ENCODE peak calls at places on chromosomes 1 and 21, in five cellular contexts. E, R, L, T and D are unnamed samples.

GRCh38 chr1:18707696-18708257 is 77.1 kb downstream of the PAX7 start:
- DNase-seq in R (no peak), L (no peak), T (no peak), E (no peak), D (no peak)

GRCh38 chr1:98420376-98421097 is 241.0 kb upstream of the SNX7 start:
- DNase-seq in E (peak; percentile 50), L (no peak), T (no peak), R (no peak), D (no peak)

GRCh38 chr1:50516056-50516455 is 92.8 kb upstream of the DMRTA2 start:
- DNase-seq in E (peak; percentile 2), R (no peak), L (no peak), T (no peak), D (no peak)

GRCh38 chr1:12549106-12549459 is 68.9 kb downstream of the DHRS3 start:
- DNase-seq in R (no peak), E (no peak), T (no peak), L (peak; percentile 88), D (peak; percentile 50)

GRCh38 chr1:208201241-208201640 is 42.9 kb downstream of the PLXNA2 start:
- DNase-seq in L (no peak), R (peak; percentile 72), E (peak; percentile 91), T (no peak), D (peak; percentile 74)

GRCh38 chr1:246519514-246519913 is 12.4 kb upstream of the SMYD3 start:
- DNase-seq in R (no peak), L (no peak), T (no peak), E (no peak), D (no peak)

GRCh38 chr1:153572569-153573015 is 6.9 kb upstream of the S100A2 start:
- DNase-seq in E (peak; percentile 82), R (peak; percentile 72), L (no peak), T (peak; percentile 43), D (peak; percentile 78)

GRCh38 chr1:76940586-76941335 is 73.5 kb downstream of the ST6GALNAC5 start:
- DNase-seq in R (no peak), T (no peak), E (no peak), L (no peak), D (no peak)

GRCh38 chr1:168636200-168636599 is 59.8 kb downstream of the XCL1 start:
- DNase-seq in R (no peak), L (no peak), T (no peak), E (no peak), D (no peak)

GRCh38 chr1:51620470-51620869 is 3.6 kb downstream of the OSBPL9 start:
- DNase-seq in E (no peak), L (no peak), T (no peak), R (peak; percentile 42), D (no peak)

GRCh38 chr1:73886721-73887120 is 311.3 kb downstream of the LRRIQ3 start:
- DNase-seq in L (no peak), R (no peak), E (no peak), T (no peak), D (no peak)

GRCh38 chr21:44467859-44468195 is 12.5 kb downstream of the LRRC3 start:
- DNase-seq in L (no peak), R (no peak), T (no peak), E (no peak), D (no peak)

GRCh38 chr1:235843458-235843857 is 23.2 kb downstream of the LYST start:
- DNase-seq in R (peak; percentile 44), T (no peak), L (no peak), E (peak; percentile 68), D (peak; percentile 45)

GRCh38 chr1:202376247-202376646 is 27.7 kb downstream of the PPP1R12B start:
- DNase-seq in E (peak; percentile 52), R (no peak), T (no peak), L (no peak), D (peak; percentile 22)

GRCh38 chr1:52927219-52928082 is at the start of gene SCP2:
- DNase-seq in L (peak; percentile 85), T (no peak), R (peak; percentile 51), E (peak; percentile 56), D (peak; percentile 60)

GRCh38 chr1:218304281-218305039 is 19.4 kb downstream of the RRP15 start:
- DNase-seq in R (no peak), L (peak; percentile 85), T (no peak), E (peak; percentile 47), D (no peak)

GRCh38 chr1:244315996-244316395 is 135.7 kb downstream of the ADSS2 start:
- DNase-seq in E (no peak), L (no peak), R (no peak), T (no peak), D (no peak)

GRCh38 chr1:215118081-215118480 is 35.5 kb downstream of the KCNK2 start:
- DNase-seq in L (no peak), T (no peak), E (no peak), R (no peak), D (no peak)

GRCh38 chr1:207389728-207390464 is 64.2 kb upstream of the CR2 start:
- DNase-seq in L (no peak), E (peak; percentile 76), T (no peak), R (no peak), D (peak; percentile 16)

GRCh38 chr1:43082701-43083100 is 89.4 kb downstream of the EBNA1BP2 start:
- DNase-seq in T (no peak), R (no peak), L (no peak), E (no peak), D (no peak)

GRCh38 chr1:214014730-214015129 is 27.0 kb downstream of the PROX1 start:
- DNase-seq in E (no peak), L (no peak), T (no peak), R (no peak), D (no peak)

GRCh38 chr1:12356004-12356890 is 126.4 kb downstream of the VPS13D start:
- DNase-seq in L (no peak), R (peak; percentile 89), T (no peak), E (peak; percentile 73), D (peak; percentile 50)

GRCh38 chr21:45950740-45951515 is 30.6 kb upstream of the COL6A1 start:
- DNase-seq in T (no peak), E (peak; percentile 48), R (no peak), L (no peak), D (no peak)

GRCh38 chr1:183844806-183845205 is 39.9 kb downstream of the RGL1 start:
- DNase-seq in L (no peak), T (no peak), R (no peak), E (no peak), D (no peak)

GRCh38 chr1:36176151-36176949 is 20.4 kb downstream of the MAP7D1 start:
- DNase-seq in E (no peak), T (no peak), R (no peak), L (no peak), D (no peak)

GRCh38 chr1:2971146-2971501 is 50.1 kb upstream of the ACTRT2 start:
- DNase-seq in R (no peak), L (no peak), T (no peak), E (no peak), D (no peak)

GRCh38 chr1:94463765-94464330 is 45.7 kb downstream of the ABCD3 start:
- DNase-seq in T (no peak), L (peak; percentile 14), R (peak; percentile 71), E (peak; percentile 71), D (peak; percentile 14)

GRCh38 chr1:153349363-153350340 is 1.0 kb upstream of the PGLYRP4 start:
- DNase-seq in T (no peak), R (no peak), E (no peak), L (no peak), D (no peak)

GRCh38 chr21:33885158-33885514 is 30.5 kb downstream of the ATP5PO start:
- DNase-seq in E (no peak), L (no peak), R (no peak), T (no peak), D (no peak)

GRCh38 chr21:33886316-33886715 is 29.3 kb downstream of the ATP5PO start:
- DNase-seq in T (no peak), E (no peak), L (no peak), R (no peak), D (no peak)

GRCh38 chr21:33880626-33881025 is 35.0 kb downstream of the ATP5PO start:
- DNase-seq in L (no peak), R (no peak), T (no peak), E (no peak), D (no peak)

GRCh38 chr21:33881689-33882440 is 33.7 kb downstream of the ATP5PO start:
- DNase-seq in T (no peak), L (no peak), R (no peak), E (no peak), D (no peak)

GRCh38 chr21:33884361-33885157 is 31.0 kb downstream of the ATP5PO start:
- DNase-seq in T (no peak), R (no peak), E (no peak), L (no peak), D (no peak)
- TF ChIP-seq MAFK in T (no peak), R (no peak), E (no peak), L (no peak), D (no peak)

GRCh38 chr1:184950209-184950608 is 24.1 kb downstream of the NIBAN1 start:
- DNase-seq in T (no peak), E (no peak), L (no peak), R (no peak), D (no peak)
- TF ChIP-seq CTCF in T (no peak), E (no peak), L (no peak), R (no peak), D (no peak)

DNA sequence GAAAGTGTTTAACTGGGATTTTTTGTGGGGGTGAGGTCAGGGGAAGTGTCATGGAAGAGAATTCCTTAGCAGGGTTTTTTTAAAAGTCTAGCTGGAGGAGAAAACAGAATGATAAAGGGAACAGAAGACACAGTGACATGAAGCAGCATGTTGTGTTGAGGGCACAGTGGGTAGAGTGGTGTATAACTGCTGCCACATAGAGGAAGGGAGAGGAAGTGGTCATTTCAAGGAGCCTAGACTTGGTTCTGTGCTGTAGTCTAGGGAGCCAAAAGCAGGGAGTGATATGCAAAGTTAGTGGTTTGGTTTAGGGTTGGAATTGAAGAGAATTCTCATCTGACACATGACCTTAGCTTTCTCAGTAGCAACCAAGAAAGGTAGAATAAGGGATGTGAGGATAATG is 10.2 kb downstream of the EEIG2 start:
- DNase-seq in L (no peak), E (peak; percentile 6), T (no peak), R (peak; percentile 25), D (peak; percentile 32)
- TF ChIP-seq MAFK in L (no peak), E (no peak), T (no peak), R (no peak), D (no peak)

DNA sequence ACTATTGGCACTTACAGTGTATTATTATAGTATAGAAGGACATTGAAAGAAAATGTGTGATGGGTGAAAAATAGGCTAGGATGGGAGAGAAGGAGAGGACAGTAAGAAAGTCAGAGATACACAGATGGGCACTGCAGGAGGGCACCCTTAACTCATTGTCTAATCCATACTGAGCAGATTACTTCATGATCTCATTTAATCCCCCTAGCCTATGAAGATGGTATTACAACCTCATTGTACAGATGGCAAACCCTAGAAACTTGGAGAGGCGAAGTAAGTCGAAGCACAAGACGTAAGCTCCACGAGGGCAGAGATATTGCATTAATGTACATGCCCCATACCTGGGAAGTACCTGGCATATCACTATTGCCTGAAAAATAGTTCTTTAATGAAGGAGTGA is 346.9 kb upstream of the DAB1 start:
- DNase-seq in R (peak; percentile 3), E (peak; percentile 4), T (no peak), L (peak; percentile 9), D (no peak)
- TF ChIP-seq CTCF in R (no peak), E (peak; percentile 28), T (peak; percentile 53), L (peak; percentile 18), D (no peak)